ENCODE peak calls at places on chromosomes 6 and 20, in seven cellular contexts. D, R, T, P, Q, N and U are unnamed samples.

GRCh38 chr6:127464161-127464880 is 5.1 kb upstream of the KIAA0408 start:
- DNase-seq in R (no peak), N (peak), Q (peak), T (no peak), D (peak), P (peak), U (no peak)

GRCh38 chr6:166633732-166634535 is 6.9 kb upstream of the RPS6KA2 start:
- DNase-seq in D (no peak), N (no peak), Q (no peak), T (no peak), P (no peak), R (no peak), U (no peak)

GRCh38 chr20:23061713-23062561 is 12.5 kb upstream of the THBD start:
- DNase-seq in P (peak), N (peak), T (no peak), D (peak), Q (peak), R (no peak), U (no peak)

GRCh38 chr20:35541118-35541782 is 628 bp upstream of the ERGIC3 start:
- DNase-seq in N (no peak), P (no peak), R (no peak), D (no peak), T (no peak), Q (no peak), U (no peak)

GRCh38 chr6:33123732-33124524 is 48.1 kb downstream of the HLA-DPB1 start:
- DNase-seq in T (peak), R (no peak), Q (peak), N (peak), P (peak), D (no peak), U (no peak)

GRCh38 chr20:24962510-24962909 is 13.4 kb downstream of the CST7 start:
- DNase-seq in Q (no peak), T (no peak), N (no peak), D (no peak), R (no peak), P (no peak), U (no peak)

GRCh38 chr6:35008858-35009257 is 119.8 kb downstream of the ANKS1A start:
- DNase-seq in R (no peak), D (no peak), T (no peak), P (no peak), N (no peak), Q (no peak), U (no peak)

GRCh38 chr20:8642247-8642646 is 426.6 kb upstream of the PLCB4 start:
- DNase-seq in N (no peak), R (no peak), D (no peak), P (no peak), T (no peak), Q (no peak), U (no peak)

GRCh38 chr20:51532577-51533191 is 9.8 kb downstream of the NFATC2 start:
- DNase-seq in Q (no peak), N (no peak), T (no peak), P (peak), D (peak), R (no peak), U (no peak)

GRCh38 chr6:30543824-30544223 is 12.5 kb downstream of the GNL1 start:
- DNase-seq in Q (no peak), N (no peak), D (no peak), T (no peak), R (no peak), P (no peak), U (no peak)

GRCh38 chr20:1994627-1995026 is 769 bp upstream of the PDYN start:
- DNase-seq in Q (no peak), D (no peak), N (no peak), P (no peak), T (no peak), R (no peak), U (no peak)

GRCh38 chr6:139765825-139766285 is 391.4 kb upstream of the CITED2 start:
- DNase-seq in R (no peak), T (no peak), Q (peak), N (no peak), P (peak), D (no peak), U (no peak)

GRCh38 chr20:17543531-17543961 is 12.4 kb upstream of the BFSP1 start:
- DNase-seq in T (no peak), N (peak), R (no peak), Q (peak), P (peak), D (no peak), U (no peak)

GRCh38 chr20:36374995-36375394 is 68.9 kb downstream of the DLGAP4 start:
- DNase-seq in D (no peak), N (no peak), Q (no peak), P (no peak), T (no peak), R (no peak), U (no peak)

GRCh38 chr6:52108128-52108527 is 20.7 kb upstream of the PKHD1 start:
- DNase-seq in D (no peak), T (peak), P (no peak), N (no peak), Q (no peak), R (no peak), U (no peak)

GRCh38 chr6:149897015-149897697 is 757 bp downstream of the RAET1E start:
- DNase-seq in D (peak), P (peak), N (peak), R (no peak), T (no peak), Q (peak), U (no peak)

GRCh38 chr20:53755733-53756523 is 162.3 kb upstream of the ZNF217 start:
- DNase-seq in Q (no peak), P (no peak), N (no peak), T (no peak), D (no peak), R (no peak), U (no peak)

GRCh38 chr6:149855040-149855654 is 9.0 kb downstream of the LRP11 start:
- DNase-seq in R (no peak), Q (peak), P (peak), T (no peak), D (no peak), N (peak), U (no peak)

GRCh38 chr6:166588691-166589333 is 2.3 kb upstream of the RAMACL start:
- DNase-seq in T (no peak), R (no peak), N (peak), P (peak), D (no peak), Q (peak), U (no peak)

GRCh38 chr6:140779991-140780596 is 1352.6 kb upstream of the GJE1 start:
- DNase-seq in T (no peak), N (no peak), P (no peak), R (no peak), Q (no peak), D (no peak), U (no peak)

GRCh38 chr20:62595491-62595890 is 46.8 kb upstream of the SLCO4A1 start:
- DNase-seq in D (no peak), P (peak), N (peak), Q (peak), R (no peak), T (peak), U (no peak)

GRCh38 chr6:12064125-12064524 is 52.0 kb downstream of the HIVEP1 start:
- DNase-seq in D (no peak), T (no peak), Q (peak), P (peak), N (peak), R (no peak), U (no peak)

GRCh38 chr6:125310994-125311649 is 9.4 kb upstream of the HDDC2 start:
- DNase-seq in P (peak), N (peak), Q (peak), D (no peak), T (peak), R (no peak), U (no peak)

GRCh38 chr20:9609892-9610502 is 95.6 kb downstream of the LAMP5 start:
- DNase-seq in Q (peak), P (peak), N (peak), T (peak), R (peak), D (no peak), U (no peak)

GRCh38 chr6:99330159-99330558 is 19.3 kb downstream of the FAXC start:
- DNase-seq in T (peak), D (no peak), N (peak), R (peak), Q (peak), P (peak), U (no peak)

GRCh38 chr20:38143238-38143645 is 21.8 kb downstream of the TGM2 start:
- DNase-seq in R (no peak), D (no peak), Q (no peak), P (no peak), T (no peak), N (no peak), U (no peak)

GRCh38 chr6:100446922-100447899 is 17.5 kb downstream of the SIM1 start:
- DNase-seq in R (no peak), P (no peak), D (no peak), N (peak), Q (no peak), T (no peak), U (no peak)

GRCh38 chr6:108684809-108685329 is 124.2 kb downstream of the FOXO3 start:
- DNase-seq in P (peak), T (no peak), Q (peak), D (no peak), N (peak), R (no peak), U (no peak)

GRCh38 chr6:111709615-111710398 is 104.1 kb upstream of the TRAF3IP2 start:
- DNase-seq in T (peak), R (peak), Q (peak), D (peak), P (peak), N (peak), U (no peak)

DNA sequence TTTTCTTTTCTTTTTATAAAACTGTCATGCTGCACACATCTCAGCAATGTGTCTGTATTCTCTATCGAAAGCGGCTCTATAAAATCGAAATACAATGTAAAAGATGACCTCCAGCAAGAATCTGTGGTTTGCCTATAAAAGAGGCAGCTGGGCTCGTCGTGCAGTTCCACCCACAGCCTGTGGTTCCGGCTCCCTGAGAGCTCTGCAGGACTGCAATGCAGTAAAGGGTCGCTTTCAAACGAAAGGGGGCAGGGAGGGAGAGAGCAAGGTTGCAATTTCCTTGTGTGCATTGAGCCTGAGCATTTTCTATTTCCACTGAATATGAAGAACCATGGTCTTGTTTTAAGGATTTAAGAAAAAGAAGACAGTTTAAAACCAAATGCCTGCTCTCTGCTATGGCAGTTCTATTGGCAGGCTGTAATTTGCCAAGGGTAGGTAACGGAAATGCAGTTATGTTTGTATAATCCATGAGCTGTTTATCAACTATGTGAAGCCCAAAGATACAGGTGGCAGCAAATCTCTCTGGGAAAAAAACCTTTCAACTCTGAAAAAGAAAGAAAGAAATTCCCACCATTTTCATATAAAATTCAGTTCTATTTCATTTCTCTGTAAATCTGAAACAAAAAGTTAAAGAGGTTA is 236.5 kb downstream of the HACE1 start:
- DNase-seq in R (no peak), T (peak), D (no peak), Q (peak), P (no peak), N (no peak), U (no peak)
- TF ChIP-seq CTCF in R (no peak), T (no peak), D (peak), Q (peak), P (no peak), N (no peak), U (no peak)

GRCh38 chr6:75368151-75368779 is 83.7 kb upstream of the TMEM30A start:
- DNase-seq in Q (no peak), T (peak), D (no peak), P (peak), R (no peak), N (no peak), U (no peak)
- TF ChIP-seq CTCF in Q (peak), T (peak), D (peak), P (peak), R (no peak), N (peak), U (no peak)

GRCh38 chr6:90865513-90865912 is 278.6 kb upstream of the MAP3K7 start:
- DNase-seq in N (no peak), Q (no peak), D (no peak), T (no peak), P (no peak), R (no peak), U (no peak)

GRCh38 chr6:90859612-90860011 is 272.7 kb upstream of the MAP3K7 start:
- DNase-seq in N (no peak), P (no peak), T (no peak), Q (no peak), D (no peak), R (no peak), U (no peak)

GRCh38 chr6:90859056-90859455 is 272.2 kb upstream of the MAP3K7 start:
- DNase-seq in P (no peak), Q (no peak), N (no peak), R (no peak), D (no peak), T (no peak), U (no peak)

GRCh38 chr6:90860822-90861601 is 274.1 kb upstream of the MAP3K7 start:
- DNase-seq in P (no peak), T (no peak), Q (no peak), D (no peak), N (no peak), R (no peak), U (no peak)
- TF ChIP-seq CTCF in P (no peak), T (peak), Q (no peak), D (no peak), N (no peak), R (no peak), U (no peak)

DNA sequence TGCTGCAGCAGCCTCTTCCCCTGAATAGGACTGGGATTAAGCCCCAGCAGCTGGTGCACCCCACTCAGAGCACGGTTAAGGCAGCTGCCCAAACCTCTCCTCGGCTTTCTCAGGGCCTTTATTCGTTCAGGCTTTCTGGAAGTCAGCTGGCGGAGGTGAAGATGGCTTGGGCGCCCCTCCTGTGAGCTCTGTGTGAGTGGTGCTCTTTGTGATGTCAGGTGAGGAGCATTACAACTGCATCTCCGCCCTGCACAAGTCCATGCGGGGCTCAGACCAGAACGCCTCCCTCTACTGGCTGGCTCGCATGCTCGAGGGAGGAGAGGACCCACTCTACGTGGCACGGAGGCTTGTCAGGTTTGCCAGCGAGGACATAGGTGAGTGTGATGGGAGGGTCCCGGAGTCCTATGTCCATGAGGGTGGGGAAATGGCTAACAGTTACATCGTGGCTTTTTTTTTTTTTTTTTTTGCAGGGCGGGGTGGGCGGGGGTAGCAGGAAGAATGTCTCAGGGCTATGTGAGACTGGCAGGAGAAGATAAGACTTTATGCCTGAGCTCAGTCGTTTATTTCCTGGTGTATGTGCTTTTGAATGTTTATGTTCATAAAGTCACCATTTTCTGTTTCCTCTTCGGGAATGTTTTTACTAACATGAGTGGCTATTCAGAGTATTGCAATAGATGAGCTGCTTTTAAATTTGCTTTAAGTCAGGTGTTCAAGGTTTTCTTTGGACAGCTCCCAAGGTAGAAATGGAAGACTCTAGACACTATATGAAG is 18.2 kb downstream of the WRNIP1 start:
- DNase-seq in T (no peak), R (no peak), P (peak), D (no peak), Q (no peak), N (peak), U (no peak)
- TF ChIP-seq CTCF in T (no peak), R (no peak), P (no peak), D (no peak), Q (peak), N (no peak), U (no peak)

GRCh38 chr6:147770221-147770620 is 261.7 kb downstream of the SAMD5 start:
- DNase-seq in D (no peak), P (no peak), N (no peak), T (no peak), Q (no peak), R (no peak), U (no peak)

GRCh38 chr6:147779624-147780023 is 271.1 kb downstream of the SAMD5 start:
- DNase-seq in D (no peak), P (no peak), T (no peak), N (no peak), Q (no peak), R (no peak), U (no peak)

GRCh38 chr6:147772724-147773123 is 264.2 kb downstream of the SAMD5 start:
- DNase-seq in Q (no peak), D (no peak), T (no peak), P (no peak), N (no peak), R (no peak), U (no peak)

GRCh38 chr6:147776631-147777030 is 268.1 kb downstream of the SAMD5 start:
- DNase-seq in T (no peak), D (no peak), P (no peak), Q (no peak), N (no peak), R (no peak), U (no peak)

GRCh38 chr6:147774856-147775255 is 266.4 kb downstream of the SAMD5 start:
- DNase-seq in T (no peak), P (no peak), N (no peak), D (no peak), Q (no peak), R (no peak), U (no peak)
- TF ChIP-seq CTCF in T (no peak), P (no peak), N (peak), D (no peak), Q (peak), R (no peak), U (no peak)

DNA sequence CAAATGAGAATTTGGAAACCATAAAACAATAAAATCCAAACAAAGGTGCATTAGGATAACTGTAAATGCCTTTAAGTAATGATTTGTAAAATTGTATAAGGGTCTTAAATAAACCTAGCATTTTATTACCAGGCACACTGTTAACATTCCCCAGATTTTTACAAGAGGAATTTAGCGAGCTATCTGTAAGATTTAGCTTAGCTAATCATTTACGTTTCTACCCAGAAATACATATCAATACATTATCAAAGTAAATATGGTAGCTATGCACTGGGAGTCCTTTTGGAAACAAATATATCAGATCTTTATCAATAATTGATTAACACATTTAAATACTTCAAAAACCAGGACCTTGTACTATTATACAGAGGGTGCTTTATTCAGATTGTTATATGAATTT is 112.1 kb downstream of the MTFR2 start:
- DNase-seq in P (no peak), N (no peak), R (no peak), T (no peak), D (no peak), Q (no peak), U (no peak)
- TF ChIP-seq CTCF in P (no peak), N (no peak), R (no peak), T (no peak), D (no peak), Q (no peak), U (no peak)

DNA sequence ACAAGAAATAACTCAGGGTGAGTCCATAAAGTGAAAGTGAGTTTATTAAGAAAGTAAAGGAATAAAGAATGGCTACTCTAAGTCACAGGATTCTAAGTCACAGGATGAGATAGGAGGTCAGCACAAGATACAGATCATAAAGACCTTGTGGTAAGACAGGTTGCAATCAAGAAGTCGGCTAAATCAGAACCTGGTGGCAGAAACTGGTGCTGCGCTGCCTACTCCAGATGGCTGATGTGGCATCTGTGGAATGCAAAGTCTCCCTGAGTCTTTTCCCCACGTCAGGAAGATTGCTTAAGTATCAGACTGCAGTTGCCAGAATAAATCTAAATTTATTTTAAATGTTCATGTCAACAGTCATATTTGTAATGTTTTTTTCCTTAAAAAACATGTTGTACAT is 10.7 kb upstream of the KCNK15 start:
- DNase-seq in N (no peak), R (no peak), T (no peak), P (peak), D (peak), Q (peak), U (no peak)
- TF ChIP-seq CTCF in N (no peak), R (no peak), T (peak), P (peak), D (peak), Q (peak), U (no peak)

GRCh38 chr6:116218172-116218633 is 35.7 kb downstream of the TSPYL4 start:
- DNase-seq in D (no peak), P (peak), N (peak), T (no peak), R (no peak), Q (peak), U (no peak)
- TF ChIP-seq CTCF in D (peak), P (peak), N (peak), T (peak), R (peak), Q (no peak), U (peak)

GRCh38 chr6:129475477-129476247 is 234.3 kb downstream of the ARHGAP18 start:
- DNase-seq in R (no peak), Q (no peak), N (no peak), T (no peak), P (peak), D (no peak), U (no peak)
- TF ChIP-seq CTCF in R (no peak), Q (no peak), N (no peak), T (no peak), P (no peak), D (no peak), U (no peak)